ENCODE peak calls at places on chromosomes 4 and X, in four cellular contexts. T is LHCN-M2; B is stimulated activated CD8-positive, alpha-beta memory T cell treated with anti-CD3 and anti-CD28 coated beads, Interleukin-4, amount 100 ng/mL, for 4 hours; V is C1 segment of cervical spinal cord. D is an unnamed sample.

GRCh38 chrX:139750390-139750789 is 42.4 kb upstream of the MCF2 start:
- DNase-seq in T (peak), B (no peak), V (no peak), D (peak)

GRCh38 chrX:8639949-8640348 is 92.0 kb downstream of the ANOS1 start:
- DNase-seq in T (no peak), B (no peak), V (no peak), D (no peak)

GRCh38 chr4:29927895-29928294 is 792.3 kb upstream of the PCDH7 start:
- DNase-seq in V (no peak), B (no peak), T (no peak), D (no peak)

GRCh38 chr4:15239866-15240265 is 188.0 kb upstream of the C1QTNF7 start:
- DNase-seq in V (no peak), B (no peak), T (peak), D (peak)

GRCh38 chr4:138832563-138832962 is 183.0 kb upstream of the NOCT start:
- DNase-seq in B (no peak), T (no peak), V (no peak), D (no peak)

GRCh38 chr4:165299399-165300060 is 27.9 kb upstream of the MSMO1 start:
- DNase-seq in V (no peak), B (no peak), T (no peak), D (no peak)

GRCh38 chr4:157961591-157961990 is 211.2 kb downstream of the GASK1B start:
- DNase-seq in B (no peak), T (peak), V (no peak), D (no peak)

GRCh38 chrX:154351183-154352011 is 23.0 kb downstream of the FLNA start:
- DNase-seq in V (no peak), T (no peak), B (no peak), D (no peak)

GRCh38 chrX:106783716-106784115 is 18.8 kb upstream of the TBC1D8B start:
- DNase-seq in B (no peak), T (no peak), V (no peak), D (no peak)

GRCh38 chr4:152678841-152679240 is 956 bp downstream of the TMEM154 start:
- DNase-seq in T (no peak), B (no peak), V (no peak), D (no peak)

GRCh38 chrX:103730746-103731508 is 20.2 kb downstream of the TMEM31 start:
- DNase-seq in V (no peak), T (peak), B (no peak), D (peak)

GRCh38 chrX:24203072-24203808 is 53.7 kb downstream of the ZFX start:
- DNase-seq in V (no peak), T (no peak), B (no peak), D (no peak)

GRCh38 chr4:3011456-3012220 is 48.3 kb downstream of the GRK4 start:
- DNase-seq in V (no peak), B (no peak), T (no peak), D (no peak)

GRCh38 chrX:71919886-71920285 is 9.2 kb downstream of the NHSL2 start:
- DNase-seq in B (no peak), T (no peak), V (no peak), D (no peak)

GRCh38 chr4:11399461-11399971 is 29.2 kb downstream of the HS3ST1 start:
- DNase-seq in T (no peak), V (no peak), B (no peak), D (no peak)

GRCh38 chr4:127505203-127505602 is 127.6 kb upstream of the INTU start:
- DNase-seq in B (no peak), T (peak), V (no peak), D (peak)

GRCh38 chr4:1368421-1369090 is 21.5 kb downstream of the UVSSA start:
- DNase-seq in V (no peak), T (no peak), B (no peak), D (no peak)

GRCh38 chr4:36244257-36245084 is at the start of gene ARAP2:
- DNase-seq in T (no peak), V (no peak), B (peak), D (peak)

GRCh38 chrX:30920271-30920670 is 31.2 kb upstream of the TAB3 start:
- DNase-seq in B (no peak), V (no peak), T (no peak), D (no peak)

GRCh38 chrX:13498220-13498619 is 71.2 kb upstream of the EGFL6 start:
- DNase-seq in V (no peak), T (no peak), B (no peak), D (no peak)

GRCh38 chr4:7073059-7073458 is 5.2 kb upstream of the GRPEL1 start:
- DNase-seq in B (no peak), T (no peak), V (no peak), D (no peak)

GRCh38 chrX:10486373-10486772 is 134.0 kb downstream of the MID1 start:
- DNase-seq in V (no peak), T (peak), B (no peak), D (peak)

GRCh38 chrX:15310117-15310516 is 5.3 kb downstream of the ASB11 start:
- DNase-seq in T (no peak), B (no peak), V (no peak), D (peak)

GRCh38 chr4:85475631-85476233 is 782 bp downstream of the ARHGAP24 start:
- DNase-seq in V (no peak), B (no peak), T (peak), D (peak)

GRCh38 chr4:125432078-125432477 is 117.3 kb downstream of the FAT4 start:
- DNase-seq in T (peak), B (no peak), V (no peak), D (peak)

GRCh38 chr4:152680988-152681731 is 1.4 kb upstream of the TMEM154 start:
- DNase-seq in B (no peak), T (peak), V (no peak), D (peak)

GRCh38 chr4:4428966-4429875 is 42.3 kb downstream of the NSG1 start:
- DNase-seq in B (no peak), V (no peak), T (no peak), D (no peak)

D was measured in fibroblast of pulmonary artery.